ENCODE peak calls at places on chromosomes 6 and 20, in four cellular contexts. P is CD8-positive, alpha-beta T cell; Y is activated T-cell treated with anti-CD3 and anti-CD28 coated beads, Interleukin-2, amount 50 U/mL, for 4 hours; M is renal cortical epithelial cell. O is an unnamed sample.
A peak's percentile ranks its signal among the peaks of the same experiment; 100 is the strongest.

GRCh38 chr6:10847684-10848083 is 9.3 kb upstream of the MAK start:
- DNase-seq in Y (no peak), P (no peak), M (peak; percentile 13), O (no peak)

GRCh38 chr20:420721-421574 is 12.8 kb downstream of the RBCK1 start:
- DNase-seq in Y (no peak), M (no peak), P (no peak), O (no peak)

GRCh38 chr6:54878705-54879104 is 32.1 kb downstream of the FAM83B start:
- DNase-seq in M (no peak), P (no peak), Y (no peak), O (no peak)

GRCh38 chr20:21609981-21610380 is 95.5 kb upstream of the PAX1 start:
- DNase-seq in M (no peak), Y (no peak), P (no peak), O (no peak)

GRCh38 chr6:147660334-147661311 is 152.1 kb downstream of the SAMD5 start:
- DNase-seq in P (no peak), M (no peak), Y (no peak), O (no peak)

GRCh38 chr6:139778688-139779087 is 404.2 kb upstream of the CITED2 start:
- DNase-seq in P (no peak), M (peak; percentile 73), Y (no peak), O (no peak)

GRCh38 chr20:25864986-25865714 is 168.5 kb upstream of the ZNF337 start:
- DNase-seq in P (no peak), M (no peak), Y (no peak), O (no peak)

GRCh38 chr6:25403150-25403549 is 124.0 kb downstream of the CARMIL1 start:
- DNase-seq in P (no peak), Y (no peak), M (no peak), O (no peak)

GRCh38 chr20:16803965-16804792 is 56.0 kb downstream of the OTOR start:
- DNase-seq in Y (peak; percentile 11), M (peak; percentile 18), P (peak; percentile 3), O (no peak)

GRCh38 chr6:52643158-52643557 is 27.8 kb upstream of the TMEM14A start:
- DNase-seq in Y (no peak), P (no peak), M (no peak), O (no peak)

GRCh38 chr6:78561015-78561414 is 306.3 kb upstream of the IRAK1BP1 start:
- DNase-seq in Y (no peak), M (no peak), P (no peak), O (no peak)

GRCh38 chr6:92979281-92979680 is 440.1 kb downstream of the EPHA7 start:
- DNase-seq in Y (no peak), M (peak; percentile 22), P (no peak), O (no peak)

GRCh38 chr20:62203378-62204030 is 16.6 kb downstream of the HRH3 start:
- DNase-seq in P (no peak), M (no peak), Y (no peak), O (no peak)

GRCh38 chr6:136090929-136091328 is 159.2 kb downstream of the MTFR2 start:
- DNase-seq in P (no peak), M (no peak), Y (no peak), O (no peak)

GRCh38 chr6:73028893-73029450 is 196.3 kb downstream of the KHDC1L start:
- DNase-seq in Y (no peak), P (no peak), M (no peak), O (no peak)

GRCh38 chr6:125114248-125114858 is 39.2 kb upstream of the TPD52L1 start:
- DNase-seq in P (no peak), Y (peak; percentile 10), M (peak; percentile 63), O (peak; percentile 12)

GRCh38 chr20:3000852-3001523 is 42.4 kb upstream of the GNRH2 start:
- DNase-seq in M (peak; percentile 74), Y (no peak), P (no peak), O (no peak)

GRCh38 chr6:41200901-41201783 is at the start of gene TREML2:
- DNase-seq in Y (no peak), P (no peak), M (no peak), O (no peak)

GRCh38 chr6:71044753-71045152 is 87.9 kb upstream of the B3GAT2 start:
- DNase-seq in M (no peak), Y (no peak), P (no peak), O (no peak)

GRCh38 chr20:44324343-44324742 is 12.5 kb upstream of the R3HDML start:
- DNase-seq in Y (no peak), M (no peak), P (no peak), O (no peak)

GRCh38 chr6:35611235-35611634 is 77.5 kb downstream of the FKBP5 start:
- DNase-seq in Y (no peak), M (peak; percentile 30), P (no peak), O (no peak)

GRCh38 chr20:48965189-48965910 is 43.8 kb downstream of the ARFGEF2 start:
- DNase-seq in P (no peak), M (no peak), Y (no peak), O (no peak)

GRCh38 chr6:72580281-72580940 is 41.5 kb upstream of the KCNQ5 start:
- DNase-seq in Y (no peak), P (no peak), M (peak; percentile 41), O (no peak)

GRCh38 chr6:72739368-72739779 is 117.5 kb downstream of the KCNQ5 start:
- DNase-seq in M (no peak), Y (no peak), P (no peak), O (no peak)

GRCh38 chr6:146267946-146268345 is 239.1 kb downstream of the GRM1 start:
- DNase-seq in P (no peak), Y (no peak), M (no peak), O (no peak)

GRCh38 chr6:131832363-131832762 is 24.5 kb downstream of the ENPP1 start:
- DNase-seq in Y (no peak), M (no peak), P (no peak), O (no peak)

GRCh38 chr6:106924699-106925523 is 49.6 kb downstream of the CD24 start:
- DNase-seq in Y (no peak), M (no peak), P (no peak), O (no peak)

GRCh38 chr6:168155193-168155592 is 76.2 kb upstream of the FRMD1 start:
- DNase-seq in M (peak; percentile 44), Y (no peak), P (no peak), O (no peak)

GRCh38 chr6:57217270-57217669 is 4.8 kb downstream of the RAB23 start:
- DNase-seq in Y (no peak), M (no peak), P (no peak), O (no peak)

GRCh38 chr20:58362970-58363369 is 26.1 kb upstream of the VAPB start:
- DNase-seq in Y (no peak), M (no peak), P (no peak), O (no peak)

O was measured in CD4-positive, alpha-beta T cell.